ENCODE peak calls at places on chromosome 22, in eight cellular contexts. One of them, this sample, is unnamed.

GRCh38 chr22:25492950-25493790 is 71.3 kb upstream of the GRK3 start:
- DNase-seq in ovary: no peak
- DNase-seq in SK-N-SH: peak; percentile 62
- DNase-seq in thoracic aorta: no peak
- DNase-seq in left ventricle myocardium inferior: no peak
- DNase-seq in endodermal cell: no peak
- DNase-seq in psoas muscle: no peak
- DNase-seq in body of pancreas: peak; percentile 19
- DNase-seq in this sample: no peak

GRCh38 chr22:46896568-46897245 is 134.3 kb downstream of the TBC1D22A start:
- DNase-seq in ovary: no peak
- DNase-seq in SK-N-SH: no peak
- DNase-seq in thoracic aorta: no peak
- DNase-seq in left ventricle myocardium inferior: no peak
- DNase-seq in endodermal cell: no peak
- DNase-seq in psoas muscle: no peak
- DNase-seq in body of pancreas: no peak
- DNase-seq in this sample: no peak

GRCh38 chr22:47278655-47279054 is 516.2 kb downstream of the TBC1D22A start:
- DNase-seq in ovary: no peak
- DNase-seq in SK-N-SH: no peak
- DNase-seq in thoracic aorta: no peak
- DNase-seq in left ventricle myocardium inferior: no peak
- DNase-seq in endodermal cell: no peak
- DNase-seq in psoas muscle: no peak
- DNase-seq in body of pancreas: no peak
- DNase-seq in this sample: no peak

GRCh38 chr22:27885977-27886842 is 32.8 kb downstream of the PITPNB start:
- DNase-seq in ovary: peak; percentile 45
- DNase-seq in SK-N-SH: peak; percentile 52
- DNase-seq in thoracic aorta: no peak
- DNase-seq in left ventricle myocardium inferior: no peak
- DNase-seq in endodermal cell: peak; percentile 65
- DNase-seq in psoas muscle: no peak
- DNase-seq in body of pancreas: peak; percentile 64
- DNase-seq in this sample: peak; percentile 40

GRCh38 chr22:30879398-30879797 is 89.2 kb downstream of the MORC2 start:
- DNase-seq in ovary: no peak
- DNase-seq in SK-N-SH: no peak
- DNase-seq in thoracic aorta: no peak
- DNase-seq in left ventricle myocardium inferior: no peak
- DNase-seq in endodermal cell: no peak
- DNase-seq in psoas muscle: no peak
- DNase-seq in body of pancreas: no peak
- DNase-seq in this sample: no peak

GRCh38 chr22:38973289-38974169 is 8.6 kb upstream of the APOBEC3B start:
- DNase-seq in ovary: no peak
- DNase-seq in SK-N-SH: no peak
- DNase-seq in thoracic aorta: no peak
- DNase-seq in left ventricle myocardium inferior: no peak
- DNase-seq in endodermal cell: peak; percentile 90
- DNase-seq in psoas muscle: peak; percentile 46
- DNase-seq in body of pancreas: no peak
- DNase-seq in this sample: no peak

GRCh38 chr22:30047364-30047738 is 32.9 kb upstream of the HORMAD2 start:
- DNase-seq in ovary: no peak
- DNase-seq in SK-N-SH: no peak
- DNase-seq in thoracic aorta: no peak
- DNase-seq in left ventricle myocardium inferior: no peak
- DNase-seq in endodermal cell: peak; percentile 65
- DNase-seq in psoas muscle: no peak
- DNase-seq in body of pancreas: no peak
- DNase-seq in this sample: no peak

GRCh38 chr22:44622147-44622427 is 79.9 kb upstream of the PRR5 start:
- DNase-seq in ovary: peak; percentile 10
- DNase-seq in SK-N-SH: peak; percentile 66
- DNase-seq in thoracic aorta: no peak
- DNase-seq in left ventricle myocardium inferior: no peak
- DNase-seq in endodermal cell: peak; percentile 69
- DNase-seq in psoas muscle: peak; percentile 30
- DNase-seq in body of pancreas: peak; percentile 29
- DNase-seq in this sample: no peak

GRCh38 chr22:30365891-30366290 is 9.1 kb downstream of the CCDC157 start:
- DNase-seq in ovary: no peak
- DNase-seq in SK-N-SH: no peak
- DNase-seq in thoracic aorta: no peak
- DNase-seq in left ventricle myocardium inferior: no peak
- DNase-seq in endodermal cell: no peak
- DNase-seq in psoas muscle: no peak
- DNase-seq in body of pancreas: no peak
- DNase-seq in this sample: no peak

GRCh38 chr22:26124991-26125725 is 44.1 kb upstream of the SEZ6L start:
- DNase-seq in ovary: no peak
- DNase-seq in SK-N-SH: no peak
- DNase-seq in thoracic aorta: no peak
- DNase-seq in left ventricle myocardium inferior: no peak
- DNase-seq in endodermal cell: no peak
- DNase-seq in psoas muscle: no peak
- DNase-seq in body of pancreas: no peak
- DNase-seq in this sample: no peak

GRCh38 chr22:23192133-23192532 is 11.8 kb downstream of the BCR start:
- DNase-seq in ovary: no peak
- DNase-seq in SK-N-SH: no peak
- DNase-seq in thoracic aorta: no peak
- DNase-seq in left ventricle myocardium inferior: no peak
- DNase-seq in endodermal cell: peak; percentile 70
- DNase-seq in psoas muscle: no peak
- DNase-seq in body of pancreas: peak; percentile 78
- DNase-seq in this sample: no peak

GRCh38 chr22:38870312-38870741 is 1.7 kb downstream of the CBX6 start:
- DNase-seq in ovary: peak; percentile 92
- DNase-seq in SK-N-SH: peak; percentile 64
- DNase-seq in thoracic aorta: peak; percentile 87
- DNase-seq in left ventricle myocardium inferior: peak; percentile 89
- DNase-seq in endodermal cell: peak; percentile 95
- DNase-seq in psoas muscle: peak; percentile 95
- DNase-seq in body of pancreas: peak; percentile 95
- DNase-seq in this sample: no peak

GRCh38 chr22:48492371-48493320 is 1335.0 kb downstream of the BRD1 start:
- DNase-seq in ovary: peak; percentile 70
- DNase-seq in SK-N-SH: peak; percentile 84
- DNase-seq in thoracic aorta: no peak
- DNase-seq in left ventricle myocardium inferior: peak; percentile 31
- DNase-seq in endodermal cell: peak; percentile 90
- DNase-seq in psoas muscle: peak; percentile 66
- DNase-seq in body of pancreas: peak; percentile 74
- DNase-seq in this sample: peak; percentile 10

GRCh38 chr22:40878937-40879336 is 17.0 kb upstream of the DNAJB7 start:
- DNase-seq in ovary: no peak
- DNase-seq in SK-N-SH: no peak
- DNase-seq in thoracic aorta: no peak
- DNase-seq in left ventricle myocardium inferior: no peak
- DNase-seq in endodermal cell: no peak
- DNase-seq in psoas muscle: no peak
- DNase-seq in body of pancreas: peak; percentile 35
- DNase-seq in this sample: no peak

DNA sequence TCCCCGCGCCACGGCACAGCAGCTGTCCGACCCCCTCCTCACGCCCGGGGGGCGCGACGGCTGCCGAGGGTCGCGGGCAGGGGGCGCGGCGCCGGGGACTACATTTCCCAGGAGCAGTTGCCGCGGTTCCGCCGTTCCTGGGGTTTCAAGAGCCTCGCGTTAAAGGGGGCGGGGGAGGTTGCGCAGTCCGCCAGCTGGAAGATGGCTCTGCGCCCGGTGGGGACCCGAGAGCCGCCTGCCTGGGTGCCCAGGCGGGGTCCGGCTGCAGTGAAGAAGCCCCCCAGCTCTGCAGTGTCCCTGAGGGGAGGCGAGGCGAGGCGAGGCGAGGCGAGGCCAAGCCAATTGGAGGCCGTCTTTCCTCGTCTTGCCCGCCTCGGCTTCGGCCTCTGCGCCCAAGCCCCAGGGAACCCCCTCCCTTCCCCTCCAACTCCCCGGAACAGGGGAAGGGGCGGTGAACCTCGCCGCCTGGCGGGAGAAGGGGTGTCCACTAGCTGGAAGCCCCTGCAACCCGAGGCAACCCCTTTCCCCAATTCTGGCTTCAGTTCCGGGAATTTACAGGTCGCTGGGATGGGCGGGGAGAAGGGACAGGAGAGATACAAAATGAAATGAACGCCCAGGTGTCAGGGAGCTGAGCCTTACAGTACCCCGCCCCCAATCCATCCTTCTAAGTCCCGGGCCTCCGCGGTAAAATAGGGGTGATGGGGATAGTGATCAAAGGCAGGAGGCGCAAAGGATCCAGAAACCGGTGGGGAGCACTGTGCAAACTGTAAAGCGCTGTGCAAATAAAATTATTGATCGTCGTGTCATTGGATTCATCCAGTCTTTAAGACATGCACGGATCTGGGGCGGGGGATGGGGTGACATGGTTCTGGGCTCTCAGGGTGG is 5.2 kb upstream of the GCAT start:
- DNase-seq in ovary: peak; percentile 73
- DNase-seq in SK-N-SH: peak; percentile 92
- DNase-seq in thoracic aorta: no peak
- DNase-seq in left ventricle myocardium inferior: peak; percentile 70
- DNase-seq in endodermal cell: peak; percentile 90
- DNase-seq in psoas muscle: peak; percentile 78
- DNase-seq in body of pancreas: peak; percentile 83
- DNase-seq in this sample: no peak
- TF ChIP-seq CTCF in ovary: no peak
- TF ChIP-seq CTCF in SK-N-SH: no peak
- TF ChIP-seq CTCF in thoracic aorta: no peak
- TF ChIP-seq CTCF in left ventricle myocardium inferior: no peak
- TF ChIP-seq CTCF in endodermal cell: peak; percentile 55
- TF ChIP-seq CTCF in psoas muscle: no peak
- TF ChIP-seq CTCF in body of pancreas: no peak
- TF ChIP-seq CTCF in this sample: no peak

GRCh38 chr22:19889951-19890350 is 35.3 kb upstream of the GNB1L start:
- DNase-seq in ovary: no peak
- DNase-seq in SK-N-SH: no peak
- DNase-seq in thoracic aorta: no peak
- DNase-seq in left ventricle myocardium inferior: no peak
- DNase-seq in endodermal cell: no peak
- DNase-seq in psoas muscle: peak; percentile 41
- DNase-seq in body of pancreas: no peak
- DNase-seq in this sample: no peak

GRCh38 chr22:19887251-19887985 is 32.7 kb upstream of the GNB1L start:
- DNase-seq in ovary: no peak
- DNase-seq in SK-N-SH: no peak
- DNase-seq in thoracic aorta: no peak
- DNase-seq in left ventricle myocardium inferior: peak; percentile 7
- DNase-seq in endodermal cell: peak; percentile 35
- DNase-seq in psoas muscle: peak; percentile 35
- DNase-seq in body of pancreas: no peak
- DNase-seq in this sample: no peak

GRCh38 chr22:19886605-19887250 is 32.1 kb upstream of the GNB1L start:
- DNase-seq in ovary: no peak
- DNase-seq in SK-N-SH: no peak
- DNase-seq in thoracic aorta: no peak
- DNase-seq in left ventricle myocardium inferior: peak; percentile 17
- DNase-seq in endodermal cell: peak; percentile 39
- DNase-seq in psoas muscle: peak; percentile 57
- DNase-seq in body of pancreas: no peak
- DNase-seq in this sample: peak; percentile 48

GRCh38 chr22:19885841-19886592 is 31.3 kb upstream of the GNB1L start:
- DNase-seq in ovary: no peak
- DNase-seq in SK-N-SH: no peak
- DNase-seq in thoracic aorta: no peak
- DNase-seq in left ventricle myocardium inferior: no peak
- DNase-seq in endodermal cell: peak; percentile 44
- DNase-seq in psoas muscle: no peak
- DNase-seq in body of pancreas: no peak
- DNase-seq in this sample: no peak

DNA sequence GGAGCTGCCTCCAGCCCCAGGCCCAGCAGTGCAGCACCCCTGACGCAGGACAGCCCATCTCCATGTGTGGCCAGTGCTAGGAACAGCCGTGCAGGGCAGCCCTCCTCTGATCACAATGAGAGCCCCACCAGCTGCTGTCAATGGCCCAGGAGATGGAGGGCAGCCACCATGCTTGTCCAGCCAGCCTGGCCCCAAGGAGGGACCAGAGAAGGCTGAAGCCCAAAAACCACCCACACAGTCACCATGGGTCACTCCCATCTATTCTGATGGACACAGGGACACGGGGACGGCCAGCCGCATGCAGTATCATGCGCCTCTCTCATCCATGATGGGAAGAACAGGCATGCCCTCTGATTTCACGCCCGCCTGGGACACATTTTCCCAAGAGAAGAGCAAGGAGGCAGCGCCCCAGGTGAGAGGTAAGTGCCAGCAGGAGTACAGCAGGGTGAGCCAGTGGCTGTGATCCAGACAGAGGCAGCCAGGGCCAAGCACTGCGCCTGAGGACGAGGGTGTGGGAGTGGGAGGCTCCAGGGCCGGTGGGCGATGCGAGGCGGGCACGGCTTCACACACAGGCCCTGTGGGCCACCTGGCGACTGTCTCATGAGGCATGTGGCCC is 33.6 kb upstream of the GNB1L start:
- DNase-seq in ovary: no peak
- DNase-seq in SK-N-SH: no peak
- DNase-seq in thoracic aorta: no peak
- DNase-seq in left ventricle myocardium inferior: peak; percentile 13
- DNase-seq in endodermal cell: no peak
- DNase-seq in psoas muscle: peak; percentile 52
- DNase-seq in body of pancreas: no peak
- DNase-seq in this sample: no peak
- H3K27ac ChIP-seq in ovary: no peak overlapping the region
- H3K27ac ChIP-seq in SK-N-SH: no peak overlapping the region
- H3K27ac ChIP-seq in thoracic aorta: no peak overlapping the region
- H3K27ac ChIP-seq in left ventricle myocardium inferior: no peak overlapping the region
- H3K27ac ChIP-seq in endodermal cell: no peak overlapping the region
- H3K27ac ChIP-seq in psoas muscle: no peak overlapping the region
- H3K27ac ChIP-seq in body of pancreas: no peak overlapping the region
- H3K27ac ChIP-seq in this sample: no peak overlapping the region

DNA sequence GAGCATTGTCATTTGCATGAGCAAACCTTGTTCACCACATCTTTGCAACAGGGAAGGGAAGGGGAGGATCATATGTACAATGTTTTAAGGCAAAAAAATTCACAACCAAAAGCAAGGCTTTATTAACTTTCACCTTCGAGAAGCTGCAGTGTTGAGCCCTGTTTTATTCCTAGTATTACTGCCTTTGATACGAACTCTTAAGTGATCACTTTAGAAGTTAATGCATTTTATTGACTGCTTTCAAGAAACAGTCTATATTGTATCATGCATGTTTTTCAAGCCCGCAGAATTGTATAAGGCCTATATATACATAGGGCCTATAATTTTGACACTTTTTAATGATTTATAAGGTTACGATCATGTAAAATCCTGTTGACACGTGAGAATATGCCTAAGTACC is 117.5 kb upstream of the VPREB1 start:
- DNase-seq in ovary: no peak
- DNase-seq in SK-N-SH: no peak
- DNase-seq in thoracic aorta: no peak
- DNase-seq in left ventricle myocardium inferior: no peak
- DNase-seq in endodermal cell: no peak
- DNase-seq in psoas muscle: no peak
- DNase-seq in body of pancreas: no peak
- DNase-seq in this sample: no peak
- H3K27me3 ChIP-seq in ovary: no peaks in the 10 kb centered on the region
- H3K27me3 ChIP-seq in SK-N-SH: peaks cover 10% of the 10 kb centered on the region
- H3K27me3 ChIP-seq in thoracic aorta: no peaks in the 10 kb centered on the region
- H3K27me3 ChIP-seq in left ventricle myocardium inferior: peaks cover 46% of the 10 kb centered on the region
- H3K27me3 ChIP-seq in endodermal cell: peaks cover 42% of the 10 kb centered on the region
- H3K27me3 ChIP-seq in psoas muscle: peaks cover 4% of the 10 kb centered on the region
- H3K27me3 ChIP-seq in body of pancreas: no peaks in the 10 kb centered on the region
- H3K27me3 ChIP-seq in this sample: peaks cover 35% of the 10 kb centered on the region

GRCh38 chr22:42428760-42429159 is 3.4 kb downstream of the NFAM1 start:
- DNase-seq in ovary: no peak
- DNase-seq in SK-N-SH: no peak
- DNase-seq in thoracic aorta: no peak
- DNase-seq in left ventricle myocardium inferior: no peak
- DNase-seq in endodermal cell: peak; percentile 44
- DNase-seq in psoas muscle: no peak
- DNase-seq in body of pancreas: no peak
- DNase-seq in this sample: no peak
- TF ChIP-seq CTCF in ovary: no peak
- TF ChIP-seq CTCF in SK-N-SH: no peak
- TF ChIP-seq CTCF in thoracic aorta: no peak
- TF ChIP-seq CTCF in left ventricle myocardium inferior: no peak
- TF ChIP-seq CTCF in endodermal cell: no peak
- TF ChIP-seq CTCF in psoas muscle: no peak
- TF ChIP-seq CTCF in body of pancreas: no peak
- TF ChIP-seq CTCF in this sample: no peak

This sample was measured in foreskin keratinocyte.